ENCODE peak calls at places on chromosome 1, in eight cellular contexts. Z, O, Q, M, G, B, P and K are unnamed samples.

GRCh38 chr1:230224101-230224927 is 157.3 kb downstream of the GALNT2 start:
- DNase-seq in Z (no peak), O (no peak), Q (no peak), M (no peak), G (no peak), B (no peak), P (no peak), K (no peak)

GRCh38 chr1:228282329-228283042 is 74.6 kb downstream of the OBSCN start:
- DNase-seq in Z (no peak), O (no peak), Q (no peak), M (no peak), G (no peak), B (no peak), P (no peak), K (no peak)

GRCh38 chr1:205965039-205965630 is 21.9 kb upstream of the SLC26A9 start:
- DNase-seq in Z (no peak), O (no peak), Q (no peak), M (peak), G (no peak), B (no peak), P (no peak), K (no peak)

GRCh38 chr1:1169429-1170214 is 4.1 kb upstream of the TTLL10 start:
- DNase-seq in Z (no peak), O (no peak), Q (no peak), M (no peak), G (no peak), B (no peak), P (no peak), K (no peak)

GRCh38 chr1:78676347-78676982 is 26.8 kb downstream of the IFI44 start:
- DNase-seq in Z (peak), O (peak), Q (peak), M (peak), G (peak), B (no peak), P (peak), K (no peak)

GRCh38 chr1:225770586-225771248 is 6.9 kb upstream of the SRP9 start:
- DNase-seq in Z (no peak), O (no peak), Q (no peak), M (no peak), G (no peak), B (no peak), P (no peak), K (no peak)

GRCh38 chr1:24349891-24350290 is 30.7 kb downstream of the GRHL3 start:
- DNase-seq in Z (peak), O (no peak), Q (no peak), M (no peak), G (no peak), B (no peak), P (no peak), K (no peak)

GRCh38 chr1:206559661-206559995 is 52.3 kb downstream of the RASSF5 start:
- DNase-seq in Z (no peak), O (no peak), Q (no peak), M (no peak), G (no peak), B (no peak), P (no peak), K (no peak)

GRCh38 chr1:26378088-26378878 is 5.7 kb upstream of the ZNF683 start:
- DNase-seq in Z (peak), O (no peak), Q (peak), M (no peak), G (peak), B (no peak), P (peak), K (peak)

GRCh38 chr1:53454019-53454418 is 5.2 kb upstream of the DMRTB1 start:
- DNase-seq in Z (no peak), O (no peak), Q (no peak), M (no peak), G (no peak), B (no peak), P (no peak), K (no peak)

GRCh38 chr1:107419003-107419402 is 278.2 kb downstream of the NTNG1 start:
- DNase-seq in Z (no peak), O (no peak), Q (no peak), M (no peak), G (no peak), B (no peak), P (no peak), K (no peak)

GRCh38 chr1:215243275-215244054 is 160.9 kb downstream of the KCNK2 start:
- DNase-seq in Z (no peak), O (no peak), Q (no peak), M (no peak), G (no peak), B (no peak), P (no peak), K (no peak)

GRCh38 chr1:31702836-31703404 is 897 bp downstream of the COL16A1 start:
- DNase-seq in Z (no peak), O (peak), Q (no peak), M (no peak), G (no peak), B (no peak), P (no peak), K (no peak)

GRCh38 chr1:110083453-110084225 is 13.2 kb upstream of the ALX3 start:
- DNase-seq in Z (no peak), O (no peak), Q (no peak), M (no peak), G (no peak), B (no peak), P (no peak), K (no peak)

GRCh38 chr1:185317886-185318310 is 855 bp upstream of the IVNS1ABP start:
- DNase-seq in Z (peak), O (peak), Q (peak), M (peak), G (peak), B (peak), P (peak), K (peak)